ENCODE peak calls at places on chromosomes 6 and 20, in seven cellular contexts. C is AG04450; Y is testis; G is PC-3; Z is breast epithelium; B is CD8-positive, alpha-beta T cell; P is SK-N-SH. R is an unnamed sample.

GRCh38 chr6:26045046-26045938 is 41.9 kb upstream of the HFE start:
- DNase-seq in Z (peak; percentile 70), G (peak; percentile 98), P (peak; percentile 77), Y (peak; percentile 94), B (peak; percentile 69), C (peak; percentile 82), R (no peak)

GRCh38 chr6:150514806-150515362 is 84.8 kb upstream of the PLEKHG1 start:
- DNase-seq in B (no peak), Z (no peak), G (peak; percentile 39), Y (no peak), P (no peak), C (no peak), R (no peak)

GRCh38 chr6:3413612-3414011 is 43.2 kb downstream of the SLC22A23 start:
- DNase-seq in Z (no peak), Y (no peak), B (no peak), P (no peak), G (no peak), C (no peak), R (no peak)

GRCh38 chr6:48611332-48611731 is 500.3 kb upstream of the PTCHD4 start:
- DNase-seq in G (peak; percentile 92), C (peak; percentile 16), Y (no peak), P (no peak), Z (no peak), B (no peak), R (no peak)

GRCh38 chr6:76876922-76877553 is 586.3 kb downstream of the HTR1B start:
- DNase-seq in Z (no peak), B (no peak), P (peak; percentile 56), G (peak; percentile 76), C (no peak), Y (peak; percentile 82), R (peak; percentile 33)

GRCh38 chr20:49459684-49460083 is 22.8 kb downstream of the KCNB1 start:
- DNase-seq in Z (no peak), P (no peak), G (no peak), Y (no peak), B (no peak), C (no peak), R (no peak)

GRCh38 chr20:57214427-57214826 is 52.0 kb downstream of the BMP7 start:
- DNase-seq in Z (no peak), Y (no peak), C (no peak), B (no peak), P (no peak), G (no peak), R (no peak)

GRCh38 chr20:62524486-62524885 is 48.7 kb upstream of the GATA5 start:
- DNase-seq in C (no peak), B (no peak), G (no peak), Y (no peak), P (peak; percentile 58), Z (no peak), R (peak; percentile 67)

GRCh38 chr6:144993870-144994269 is 708.7 kb downstream of the UTRN start:
- DNase-seq in C (no peak), Z (no peak), P (no peak), Y (no peak), G (peak; percentile 67), B (no peak), R (no peak)

GRCh38 chr20:7980332-7981046 is 39.1 kb downstream of the TMX4 start:
- DNase-seq in Z (no peak), B (no peak), C (peak; percentile 24), Y (peak; percentile 49), G (peak; percentile 62), P (peak; percentile 33), R (peak; percentile 30)

GRCh38 chr6:111817451-111818146 is 55.7 kb downstream of the FYN start:
- DNase-seq in Z (no peak), C (no peak), B (no peak), P (no peak), Y (no peak), G (no peak), R (no peak)

GRCh38 chr6:136920216-136920857 is 1.8 kb upstream of the SLC35D3 start:
- DNase-seq in G (no peak), Z (no peak), B (no peak), P (peak; percentile 21), Y (no peak), C (no peak), R (no peak)

GRCh38 chr6:24721461-24722215 is 2.7 kb upstream of the C6orf62 start:
- DNase-seq in G (no peak), C (no peak), Y (peak; percentile 94), P (no peak), B (peak; percentile 77), Z (no peak), R (no peak)

GRCh38 chr6:130377911-130378310 is 12.1 kb downstream of the TMEM200A start:
- DNase-seq in G (no peak), B (no peak), C (no peak), P (no peak), Z (no peak), Y (no peak), R (no peak)

GRCh38 chr6:126039284-126039683 is 52.9 kb downstream of the TRMT11 start:
- DNase-seq in Z (no peak), C (no peak), Y (no peak), B (no peak), G (peak; percentile 60), P (no peak), R (no peak)

GRCh38 chr20:3889489-3890409 is 562 bp downstream of the PANK2 start:
- DNase-seq in Y (peak; percentile 62), C (no peak), G (peak; percentile 27), P (peak; percentile 81), B (peak; percentile 38), Z (no peak), R (peak; percentile 59)

GRCh38 chr20:49186535-49187329 is 1.4 kb downstream of the STAU1 start:
- DNase-seq in C (no peak), B (peak; percentile 47), Y (peak; percentile 78), Z (no peak), G (peak; percentile 76), P (peak; percentile 39), R (peak; percentile 29)

GRCh38 chr6:163356743-163357142 is 57.8 kb upstream of the QKI start:
- DNase-seq in P (no peak), C (no peak), Z (no peak), B (no peak), Y (no peak), G (no peak), R (no peak)

GRCh38 chr6:71294121-71294523 is 5.5 kb downstream of the OGFRL1 start:
- DNase-seq in C (peak; percentile 69), B (no peak), P (no peak), Z (no peak), Y (no peak), G (peak; percentile 74), R (no peak)

DNA sequence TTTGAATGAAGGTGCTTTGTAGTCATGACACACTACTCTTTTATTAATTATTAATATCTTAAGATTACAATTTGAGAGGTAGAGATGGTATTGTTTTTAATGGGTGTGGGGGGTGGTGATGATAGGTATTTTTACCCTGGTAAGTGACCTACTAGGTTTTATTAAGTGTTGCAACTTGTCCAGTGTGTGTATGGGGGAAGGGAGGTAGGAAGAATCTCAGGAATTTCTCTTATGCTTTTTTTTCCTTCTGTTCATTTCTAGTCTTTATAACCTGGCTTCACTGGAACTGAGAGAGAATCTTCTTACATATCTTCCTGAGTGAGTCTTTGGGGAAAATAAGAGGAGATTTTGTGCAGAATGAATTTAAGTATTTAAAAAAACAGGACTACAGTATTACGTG is 101.4 kb downstream of the LRRC1 start:
- DNase-seq in G (no peak), Z (no peak), P (no peak), Y (no peak), C (no peak), B (no peak), R (no peak)
- H3K4me3 ChIP-seq in G (no peak overlapping the region), Z (no peak overlapping the region), P (no peak overlapping the region), Y (no peak overlapping the region), C (no peak overlapping the region), B (no peak overlapping the region), R (no peak overlapping the region)

GRCh38 chr20:43590036-43590391 is 723 bp upstream of the IFT52 start:
- DNase-seq in C (no peak), G (no peak), Z (no peak), P (peak; percentile 51), Y (peak; percentile 46), B (peak; percentile 9), R (peak; percentile 25)
- H3K27ac ChIP-seq in C (peak overlapping the region; percentile 47), G (no peak overlapping the region), Z (peak overlapping the region; percentile 82), P (peak overlapping the region; percentile 80), Y (peak overlapping the region; percentile 79), B (peak overlapping the region; percentile 74), R (peak overlapping the region; percentile 92)

GRCh38 chr20:44649976-44650375 is 1.5 kb downstream of the ADA start:
- DNase-seq in P (no peak), B (no peak), C (no peak), G (no peak), Z (no peak), Y (no peak), R (no peak)

GRCh38 chr20:44650777-44651493 is 564 bp downstream of the ADA start:
- DNase-seq in G (no peak), C (no peak), B (peak; percentile 46), Y (no peak), Z (no peak), P (no peak), R (no peak)

GRCh38 chr20:44646641-44647274 is 4.7 kb downstream of the ADA start:
- DNase-seq in Z (no peak), P (no peak), B (no peak), C (no peak), G (peak; percentile 51), Y (no peak), R (no peak)

GRCh38 chr20:44648068-44648467 is 3.4 kb downstream of the ADA start:
- DNase-seq in G (no peak), C (no peak), Y (no peak), Z (no peak), P (no peak), B (no peak), R (no peak)

DNA sequence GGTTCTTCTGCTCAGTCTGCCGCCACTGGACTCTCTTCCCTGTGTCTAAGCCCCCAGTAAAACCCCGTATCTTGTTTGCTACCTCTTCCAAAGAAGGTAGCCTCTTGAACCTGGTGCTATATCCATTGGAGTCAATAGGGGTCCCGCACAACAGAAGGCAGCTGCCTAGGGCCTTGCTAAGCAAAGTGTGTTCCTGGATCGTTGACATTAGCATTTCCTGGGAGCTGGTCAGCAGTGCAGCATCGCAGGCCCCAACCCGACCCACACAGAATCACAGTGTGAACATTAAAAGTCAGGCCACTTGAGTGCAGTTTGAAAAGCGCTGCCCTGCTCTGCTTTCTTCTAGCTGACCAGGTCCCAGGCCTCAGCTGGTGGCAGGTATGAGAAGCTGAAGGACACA is 2.9 kb downstream of the ADA start:
- DNase-seq in C (no peak), P (no peak), Y (no peak), Z (no peak), G (no peak), B (no peak), R (no peak)
- TF ChIP-seq CTCF in C (peak; percentile 16), P (no peak), Y (no peak), Z (no peak), G (no peak), B (no peak), R (peak; percentile 1)

DNA sequence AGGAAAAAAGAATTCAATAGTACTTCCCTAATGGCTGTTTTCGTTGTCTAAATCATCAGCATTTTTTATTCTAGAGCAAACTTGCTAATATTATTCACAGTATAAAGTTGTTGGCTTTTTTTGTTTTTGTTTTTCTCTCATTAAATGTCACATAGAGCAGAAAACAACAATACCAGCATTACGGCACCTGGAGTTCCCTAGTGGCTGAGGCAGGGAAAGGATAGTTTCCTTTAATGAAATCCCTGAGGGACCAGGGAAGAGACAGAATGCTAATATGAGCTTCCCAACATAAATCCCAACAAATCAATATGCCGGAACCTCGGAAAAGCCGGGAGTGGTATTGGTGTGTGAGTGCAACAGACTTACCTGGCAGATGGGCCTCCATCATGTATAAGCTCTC is 235.2 kb upstream of the ASCC3 start:
- DNase-seq in P (no peak), Z (no peak), C (no peak), G (no peak), B (no peak), Y (no peak), R (peak; percentile 53)
- H3K4me3 ChIP-seq in P (no peak overlapping the region), Z (no peak overlapping the region), C (no peak overlapping the region), G (no peak overlapping the region), B (no peak overlapping the region), Y (no peak overlapping the region), R (no peak overlapping the region)

R was measured in WERI-Rb-1.